ENCODE peak calls at places on chromosomes 11 and 22, in seven cellular contexts. K is RWPE2, Z is fibroblast of lung, X is neural progenitor cell, E is mucosa of descending colon, O is A549, C is adrenal gland. S is an unnamed sample.
A peak's percentile ranks its signal among the peaks of the same experiment; 100 is the strongest.

GRCh38 chr11:104146421-104146820 is 17.5 kb downstream of the PDGFD start:
- DNase-seq in X (no peak), E (no peak), K (no peak), O (no peak), C (no peak), Z (peak; percentile 90), S (no peak)

GRCh38 chr11:87754685-87755084 is 420.6 kb downstream of the RAB38 start:
- DNase-seq in O (no peak), K (no peak), C (no peak), Z (no peak), E (no peak), X (no peak), S (no peak)

GRCh38 chr11:69396948-69397307 is 84.5 kb upstream of the LINC01488 start:
- DNase-seq in Z (no peak), O (no peak), K (no peak), X (no peak), E (no peak), C (no peak), S (no peak)

GRCh38 chr22:25990940-25991339 is 178.3 kb upstream of the SEZ6L start:
- DNase-seq in Z (no peak), C (no peak), X (no peak), K (no peak), E (no peak), O (no peak), S (no peak)

GRCh38 chr22:31230871-31231621 is 18.9 kb downstream of the LIMK2 start:
- DNase-seq in O (no peak), X (peak; percentile 45), K (no peak), E (no peak), C (peak; percentile 57), Z (peak; percentile 48), S (no peak)

GRCh38 chr11:26974068-26974790 is 19.7 kb upstream of the FIBIN start:
- DNase-seq in K (no peak), C (no peak), Z (peak; percentile 73), O (no peak), X (peak; percentile 8), E (no peak), S (peak; percentile 92)

GRCh38 chr11:33387996-33388395 is 130.8 kb downstream of the HIPK3 start:
- DNase-seq in C (no peak), O (no peak), Z (no peak), E (no peak), K (no peak), X (no peak), S (no peak)

GRCh38 chr11:111454561-111455192 is 57.5 kb downstream of the BTG4 start:
- DNase-seq in Z (peak; percentile 50), C (no peak), E (peak; percentile 59), X (peak; percentile 81), O (peak; percentile 59), K (no peak), S (no peak)

GRCh38 chr11:8252388-8252787 is 11.3 kb downstream of the LMO1 start:
- DNase-seq in O (no peak), Z (no peak), K (no peak), X (no peak), C (no peak), E (no peak), S (no peak)

GRCh38 chr11:32334822-32335221 is 100.5 kb downstream of the WT1 start:
- DNase-seq in E (peak; percentile 52), K (no peak), C (no peak), O (peak; percentile 46), Z (no peak), X (peak; percentile 67), S (no peak)

GRCh38 chr11:32331098-32331497 is 104.2 kb downstream of the WT1 start:
- DNase-seq in C (no peak), K (no peak), O (no peak), Z (peak; percentile 37), E (no peak), X (no peak), S (no peak)

GRCh38 chr11:32331792-32332191 is 103.5 kb downstream of the WT1 start:
- DNase-seq in K (no peak), C (no peak), X (no peak), E (no peak), O (no peak), Z (no peak), S (no peak)

GRCh38 chr11:32333335-32333991 is 101.9 kb downstream of the WT1 start:
- DNase-seq in X (peak; percentile 72), K (no peak), Z (peak; percentile 64), O (peak; percentile 73), C (peak; percentile 58), E (peak; percentile 72), S (no peak)

GRCh38 chr11:32332990-32333334 is 102.4 kb downstream of the WT1 start:
- DNase-seq in E (no peak), O (no peak), C (no peak), X (no peak), Z (no peak), K (no peak), S (no peak)
- H3K4me3 ChIP-seq in E (no peak overlapping the region), O (peak overlapping the region; percentile 46), C (peak overlapping the region; percentile 57), X (peak overlapping the region; percentile 59), Z (no peak overlapping the region), K (no peak overlapping the region), S (peak overlapping the region; percentile 45)

GRCh38 chr11:92140021-92140420 is 84.6 kb upstream of the FAT3 start:
- DNase-seq in Z (no peak), C (no peak), X (no peak), O (no peak), E (no peak), K (no peak), S (no peak)

GRCh38 chr11:92131289-92131890 is 93.2 kb upstream of the FAT3 start:
- DNase-seq in O (no peak), C (no peak), E (no peak), K (peak; percentile 69), X (no peak), Z (peak; percentile 83), S (no peak)

GRCh38 chr11:92141725-92142124 is 82.9 kb upstream of the FAT3 start:
- DNase-seq in Z (no peak), E (no peak), C (no peak), O (no peak), X (no peak), K (no peak), S (no peak)

GRCh38 chr11:92141159-92141558 is 83.5 kb upstream of the FAT3 start:
- DNase-seq in K (no peak), X (no peak), Z (no peak), E (no peak), O (no peak), C (no peak), S (no peak)

DNA sequence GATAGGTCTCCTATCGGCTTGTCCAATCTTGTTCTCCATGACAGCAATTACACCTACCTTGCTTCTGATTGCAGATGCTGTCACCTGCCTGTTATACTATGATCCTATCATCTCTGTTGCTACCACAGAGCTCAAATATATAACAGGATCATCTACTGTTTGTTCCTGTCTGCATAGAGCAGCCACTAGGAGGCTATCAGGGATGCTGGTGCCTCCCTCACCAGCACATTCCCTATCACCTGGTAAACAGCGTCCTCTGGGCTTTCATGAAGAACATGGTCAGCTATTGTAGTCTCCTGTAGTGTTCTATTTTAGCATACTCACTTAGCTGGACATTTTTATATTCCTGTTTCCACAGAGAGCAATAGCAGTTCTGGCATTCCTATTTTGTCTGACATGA is 87.8 kb upstream of the FAT3 start:
- DNase-seq in Z (no peak), X (peak; percentile 40), O (no peak), E (no peak), C (no peak), K (no peak), S (no peak)
- TF ChIP-seq CTCF in Z (no peak), X (peak; percentile 41), O (peak; percentile 16), E (no peak), C (no peak), K (peak; percentile 29), S (peak; percentile 47)

GRCh38 chr11:65895482-65895981 is 4.7 kb downstream of the FOSL1 start:
- DNase-seq in E (no peak), X (no peak), C (no peak), O (no peak), K (no peak), Z (no peak), S (no peak)

GRCh38 chr11:65891180-65892136 is 985 bp downstream of the CCDC85B start:
- DNase-seq in O (peak; percentile 43), C (no peak), K (no peak), Z (no peak), E (peak; percentile 55), X (peak; percentile 79), S (no peak)

GRCh38 chr11:65894034-65894591 is 3.6 kb downstream of the CCDC85B start:
- DNase-seq in K (no peak), X (no peak), C (no peak), E (peak; percentile 61), Z (no peak), O (no peak), S (no peak)

GRCh38 chr11:65890324-65891179 is at the start of gene CCDC85B:
- DNase-seq in Z (peak; percentile 95), C (peak; percentile 98), K (peak; percentile 94), O (peak; percentile 94), E (peak; percentile 99), X (peak; percentile 96), S (peak; percentile 68)

DNA sequence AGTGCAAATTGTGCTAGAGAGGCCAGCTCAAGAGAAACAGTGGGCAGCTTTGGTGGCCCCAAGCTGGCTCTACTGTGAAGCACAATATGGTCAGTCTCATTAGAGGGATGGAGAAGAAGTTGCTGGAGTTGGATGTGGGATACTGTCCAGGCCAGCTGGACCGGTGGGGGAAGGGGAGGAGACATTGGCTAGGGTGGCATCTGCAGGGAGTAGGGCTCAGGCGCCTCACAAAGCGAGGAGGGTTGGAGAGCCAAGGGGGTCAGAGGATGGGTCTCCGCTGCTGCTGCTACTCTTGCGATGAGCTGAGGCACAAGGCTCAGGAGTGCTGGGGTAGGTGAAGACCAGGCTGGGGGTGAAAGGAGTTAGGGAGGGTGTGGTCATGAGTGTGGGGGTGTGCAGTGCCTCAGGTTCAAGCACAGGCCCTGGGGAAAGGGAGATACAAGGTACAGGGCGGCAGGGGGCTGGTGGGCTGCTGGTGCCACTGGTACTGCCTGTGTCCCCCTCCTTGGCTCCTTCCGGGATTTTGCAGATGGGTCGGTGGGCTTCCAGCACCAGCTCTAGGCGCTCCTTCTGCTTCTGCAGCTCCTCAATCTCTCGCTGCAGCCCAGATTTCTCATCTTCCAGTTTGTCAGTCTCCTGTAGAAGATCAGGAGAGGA is 2.3 kb downstream of the CCDC85B start:
- DNase-seq in X (no peak), C (no peak), K (no peak), O (no peak), E (peak; percentile 33), Z (no peak), S (no peak)
- H3K4me3 ChIP-seq in X (no peak overlapping the region), C (peak overlapping the region; percentile 62), K (no peak overlapping the region), O (no peak overlapping the region), E (no peak overlapping the region), Z (peak overlapping the region; percentile 56), S (no peak overlapping the region)

GRCh38 chr11:78078218-78079167 is 1.2 kb downstream of the NDUFC2 start:
- DNase-seq in Z (no peak), X (peak; percentile 21), C (no peak), O (no peak), K (no peak), E (no peak), S (no peak)

GRCh38 chr11:78080084-78080817 is 589 bp upstream of the NDUFC2 start:
- DNase-seq in E (no peak), C (no peak), Z (no peak), X (no peak), K (no peak), O (no peak), S (no peak)

GRCh38 chr11:78080818-78081495 is 1.3 kb upstream of the NDUFC2 start:
- DNase-seq in O (no peak), Z (peak; percentile 98), X (no peak), K (no peak), E (no peak), C (no peak), S (no peak)

GRCh38 chr11:78081583-78081982 is 1.9 kb upstream of the NDUFC2 start:
- DNase-seq in C (no peak), X (no peak), Z (no peak), K (no peak), O (no peak), E (no peak), S (no peak)

GRCh38 chr11:78079232-78080083 is at the start of gene NDUFC2:
- DNase-seq in K (peak; percentile 70), Z (peak; percentile 85), C (peak; percentile 73), E (peak; percentile 86), X (peak; percentile 84), O (peak; percentile 76), S (peak; percentile 46)
- TF ChIP-seq CTCF in K (no peak), Z (no peak), C (peak; percentile 28), E (no peak), X (peak; percentile 6), O (no peak), S (no peak)

S was measured in retinal pigment epithelial cell.